ENCODE peak calls at places on chromosomes 1 and 21, in six cellular contexts. I, U, B, N, E and C are unnamed samples.

GRCh38 chr1:34113887-34114286 is 51.1 kb downstream of the CSMD2 start:
- DNase-seq in I (peak), U (peak), B (peak), N (peak), E (peak), C (peak)

GRCh38 chr1:220999872-221000863 is 120.9 kb downstream of the HLX start:
- DNase-seq in I (no peak), U (no peak), B (no peak), N (no peak), E (no peak), C (no peak)

GRCh38 chr1:33378976-33379375 is 51.9 kb downstream of the PHC2 start:
- DNase-seq in I (no peak), U (no peak), B (no peak), N (no peak), E (peak), C (no peak)

GRCh38 chr1:116943438-116943837 is 33.7 kb downstream of the PTGFRN start:
- DNase-seq in I (no peak), U (no peak), B (no peak), N (no peak), E (peak), C (no peak)

GRCh38 chr1:19372602-19373001 is 60.5 kb downstream of the SLC66A1 start:
- DNase-seq in I (no peak), U (no peak), B (no peak), N (no peak), E (peak), C (no peak)

GRCh38 chr21:35924714-35925301 is 135.5 kb downstream of the SETD4 start:
- DNase-seq in I (no peak), U (no peak), B (no peak), N (no peak), E (peak), C (no peak)

GRCh38 chr1:234222561-234223280 is 150.5 kb upstream of the COA6 start:
- DNase-seq in I (no peak), U (no peak), B (no peak), N (no peak), E (peak), C (no peak)

GRCh38 chr1:186715887-186716809 is 35.9 kb upstream of the PTGS2 start:
- DNase-seq in I (no peak), U (no peak), B (no peak), N (no peak), E (peak), C (no peak)

GRCh38 chr1:84700065-84700464 is 9.8 kb upstream of the SSX2IP start:
- DNase-seq in I (no peak), U (peak), B (no peak), N (no peak), E (no peak), C (no peak)

GRCh38 chr1:59752556-59753412 is 62.0 kb upstream of the HOOK1 start:
- DNase-seq in I (no peak), U (no peak), B (no peak), N (no peak), E (no peak), C (no peak)

GRCh38 chr1:231971397-231972233 is 345.0 kb downstream of the DISC1 start:
- DNase-seq in I (no peak), U (no peak), B (no peak), N (peak), E (peak), C (no peak)

GRCh38 chr1:29607236-29607635 is 370.9 kb downstream of the PTPRU start:
- DNase-seq in I (peak), U (peak), B (no peak), N (no peak), E (no peak), C (peak)

GRCh38 chr21:26110703-26111102 is 59.9 kb downstream of the APP start:
- DNase-seq in I (no peak), U (no peak), B (no peak), N (no peak), E (no peak), C (peak)

GRCh38 chr1:193462629-193463320 is 276.4 kb upstream of the B3GALT2 start:
- DNase-seq in I (no peak), U (peak), B (no peak), N (no peak), E (no peak), C (peak)

GRCh38 chr1:30489737-30490389 is 233.5 kb downstream of the MATN1 start:
- DNase-seq in I (no peak), U (no peak), B (no peak), N (no peak), E (no peak), C (no peak)

GRCh38 chr1:116738673-116739370 is 15.4 kb upstream of the CD2 start:
- DNase-seq in I (no peak), U (peak), B (no peak), N (no peak), E (no peak), C (no peak)

GRCh38 chr1:165928075-165928731 is 100.8 kb downstream of the UCK2 start:
- DNase-seq in I (peak), U (peak), B (peak), N (peak), E (peak), C (peak)

GRCh38 chr1:156898151-156898550 is 4.6 kb downstream of the PEAR1 start:
- DNase-seq in I (no peak), U (no peak), B (peak), N (peak), E (no peak), C (peak)

GRCh38 chr21:38171723-38172344 is 85.0 kb upstream of the KCNJ15 start:
- DNase-seq in I (no peak), U (no peak), B (peak), N (no peak), E (peak), C (peak)

GRCh38 chr1:208029381-208030319 is 118.7 kb upstream of the CD34 start:
- DNase-seq in I (no peak), U (no peak), B (no peak), N (no peak), E (peak), C (no peak)

GRCh38 chr1:216314369-216315095 is 108.7 kb downstream of the USH2A start:
- DNase-seq in I (no peak), U (no peak), B (no peak), N (no peak), E (peak), C (no peak)

GRCh38 chr1:75305051-75305450 is 170.9 kb downstream of the LHX8 start:
- DNase-seq in I (no peak), U (no peak), B (no peak), N (no peak), E (no peak), C (no peak)

GRCh38 chr1:235098991-235099390 is 29.6 kb downstream of the TOMM20 start:
- DNase-seq in I (no peak), U (no peak), B (no peak), N (no peak), E (no peak), C (no peak)

GRCh38 chr21:20591294-20591693 is 406.9 kb upstream of the NCAM2 start:
- DNase-seq in I (no peak), U (no peak), B (no peak), N (no peak), E (no peak), C (no peak)

GRCh38 chr1:113912594-113913311 is 7.6 kb downstream of the DCLRE1B start:
- DNase-seq in I (no peak), U (no peak), B (peak), N (no peak), E (peak), C (no peak)

GRCh38 chr21:14584357-14585095 is 38.4 kb upstream of the SAMSN1 start:
- DNase-seq in I (no peak), U (no peak), B (no peak), N (no peak), E (no peak), C (no peak)

GRCh38 chr21:14585122-14585521 is 39.0 kb upstream of the SAMSN1 start:
- DNase-seq in I (no peak), U (no peak), B (no peak), N (no peak), E (no peak), C (no peak)

GRCh38 chr21:14583629-14584251 is 37.6 kb upstream of the SAMSN1 start:
- DNase-seq in I (no peak), U (no peak), B (no peak), N (no peak), E (no peak), C (no peak)

GRCh38 chr21:14582934-14583628 is 37.0 kb upstream of the SAMSN1 start:
- DNase-seq in I (no peak), U (no peak), B (no peak), N (no peak), E (no peak), C (no peak)

DNA sequence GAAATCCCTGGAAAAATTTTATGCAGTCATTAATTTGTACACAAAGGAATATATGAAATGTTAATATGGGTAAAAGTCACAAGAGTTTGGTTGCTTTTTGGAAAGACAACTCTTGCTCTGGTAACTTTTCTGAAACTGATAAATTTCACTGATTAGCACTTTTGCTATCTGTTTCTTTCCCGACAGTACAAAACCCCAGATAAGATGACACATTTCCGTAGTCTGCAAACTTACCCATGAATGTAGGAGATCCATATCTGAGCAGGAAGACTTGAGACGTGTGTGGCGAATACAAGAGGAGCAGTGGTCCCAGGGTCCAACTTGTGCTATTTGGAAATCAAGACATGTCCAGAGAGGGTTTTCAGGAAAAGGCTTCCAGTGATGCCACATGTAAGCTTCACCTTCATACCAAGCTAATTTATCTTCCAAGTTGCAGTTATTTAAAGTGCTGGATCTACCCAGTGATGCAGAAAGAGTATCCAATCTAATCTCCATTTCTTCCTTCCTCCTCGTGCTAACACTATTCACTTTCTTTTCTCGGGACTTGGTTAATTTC is 35.9 kb upstream of the SAMSN1 start:
- DNase-seq in I (no peak), U (no peak), B (no peak), N (no peak), E (no peak), C (no peak)
- TF ChIP-seq EZH2phosphoT487 in I (no peak), U (no peak), B (no peak), N (no peak), E (no peak), C (no peak)

DNA sequence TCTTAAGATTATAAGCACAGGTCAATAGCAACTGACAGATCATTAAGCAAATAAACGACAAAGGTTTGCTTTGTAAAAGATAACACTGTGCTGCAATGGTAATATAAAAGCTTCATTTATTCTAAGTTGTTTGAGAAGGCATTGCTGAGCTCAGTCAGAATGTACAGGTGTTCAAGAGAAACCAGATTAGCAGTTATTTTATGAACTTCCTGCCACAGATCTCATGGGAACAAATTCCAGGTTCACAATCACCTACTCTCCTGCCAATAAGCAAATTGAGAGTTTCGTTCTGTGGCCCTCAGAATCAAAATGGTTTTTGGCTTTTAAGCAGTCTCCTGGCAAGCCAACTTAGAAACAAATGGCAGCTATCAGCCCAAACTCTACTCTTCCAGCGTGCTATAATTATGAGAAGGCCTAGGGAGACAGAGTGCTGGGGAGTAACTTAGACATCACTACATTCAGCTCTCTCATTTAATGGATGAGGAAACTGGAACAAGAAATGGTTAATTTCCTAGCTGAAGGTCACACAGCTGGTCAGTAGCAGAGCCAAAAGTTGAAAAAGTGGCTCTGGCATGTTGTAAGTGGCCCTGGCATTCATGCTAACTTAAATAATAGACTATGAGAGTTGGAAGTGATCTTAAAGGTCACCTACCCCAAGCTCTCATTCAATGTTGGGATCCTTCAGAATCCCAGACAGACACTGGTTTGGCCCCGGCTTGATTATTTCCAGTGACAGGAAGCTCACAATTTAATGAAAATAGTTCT is 82.5 kb upstream of the EDEM3 start:
- DNase-seq in I (no peak), U (peak), B (peak), N (no peak), E (no peak), C (no peak)
- H2AFZ ChIP-seq in I (no peak), U (no peak), B (no peak), N (no peak), E (no peak), C (no peak)

DNA sequence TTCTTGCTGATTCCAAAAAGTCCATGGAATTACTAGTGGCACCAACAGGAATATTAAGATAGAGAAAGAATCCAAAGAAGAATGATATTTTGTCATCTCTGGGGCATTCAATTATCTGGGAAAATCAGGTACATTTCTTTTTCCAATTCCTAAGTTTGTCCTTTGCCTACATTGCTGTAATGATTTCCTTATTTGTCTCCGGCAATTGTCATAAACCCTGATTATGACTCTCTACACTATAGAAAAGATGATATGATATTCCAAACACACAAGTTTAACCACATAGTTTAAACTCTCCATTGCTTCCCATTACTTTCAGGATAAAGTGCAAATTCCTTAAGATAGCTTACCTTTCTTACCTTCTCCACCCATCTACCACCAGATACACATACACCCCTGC is 647.0 kb downstream of the PLPP3 start:
- DNase-seq in I (no peak), U (no peak), B (no peak), N (no peak), E (no peak), C (no peak)
- TF ChIP-seq EZH2phosphoT487 in I (no peak), U (no peak), B (no peak), N (no peak), E (no peak), C (no peak)

DNA sequence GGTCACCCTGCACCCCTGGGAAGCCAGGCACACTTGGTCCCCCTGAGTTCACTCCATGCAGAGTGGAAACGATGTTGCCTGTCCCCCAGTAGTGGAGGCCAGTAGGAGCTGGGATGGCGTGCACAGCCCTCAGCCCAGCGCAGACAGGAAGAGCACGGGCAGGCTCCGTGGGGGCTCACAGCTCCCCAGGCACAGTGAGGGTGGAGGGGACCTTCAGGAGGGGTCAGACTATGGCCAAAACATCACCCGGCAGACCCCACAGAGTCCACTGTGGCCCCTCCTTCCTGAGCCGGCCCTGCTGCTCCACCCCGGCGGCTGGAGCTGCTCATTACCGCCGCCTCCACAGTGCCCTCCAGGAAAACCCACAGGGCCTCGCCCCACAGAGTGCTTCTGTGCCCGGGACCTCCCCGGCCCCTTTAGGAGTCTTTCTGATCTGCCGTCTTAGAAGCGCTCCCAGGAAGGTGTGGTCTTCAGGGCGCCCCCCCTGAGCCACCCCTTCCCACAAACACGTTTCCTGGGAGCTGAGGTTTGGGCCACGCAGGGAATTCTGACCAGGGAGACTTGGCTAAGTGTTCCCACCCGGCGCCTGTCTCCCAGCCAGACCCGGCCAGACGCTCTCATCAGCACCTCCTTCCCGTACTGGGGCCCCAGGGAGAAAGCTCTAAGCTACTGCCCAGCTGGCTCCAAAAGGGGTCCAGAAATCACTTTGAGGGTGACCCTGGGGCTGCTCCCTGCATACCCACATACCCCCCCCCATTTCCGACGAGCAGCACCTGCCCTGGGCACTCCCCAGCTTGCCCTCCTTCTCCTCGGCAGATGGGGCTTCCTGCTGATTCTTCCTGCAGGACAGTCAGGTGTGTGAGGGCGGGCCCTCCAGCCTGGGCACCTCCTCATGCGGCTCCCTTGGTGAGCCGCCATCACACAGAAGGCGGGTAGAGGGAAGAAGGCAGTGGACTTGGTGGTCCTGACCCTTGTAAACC is 38.8 kb downstream of the RIPK4 start:
- DNase-seq in I (no peak), U (no peak), B (no peak), N (no peak), E (no peak), C (no peak)
- H2AFZ ChIP-seq in I (no peak), U (no peak), B (no peak), N (peak), E (no peak), C (no peak)

GRCh38 chr1:210747890-210748289 is 386.1 kb downstream of the KCNH1 start:
- DNase-seq in I (no peak), U (no peak), B (no peak), N (no peak), E (no peak), C (no peak)
- TF ChIP-seq EZH2phosphoT487 in I (no peak), U (no peak), B (no peak), N (no peak), E (no peak), C (no peak)

GRCh38 chr1:22286491-22286890 is 143.6 kb upstream of the WNT4 start:
- DNase-seq in I (no peak), U (no peak), B (no peak), N (peak), E (no peak), C (peak)
- H2AFZ ChIP-seq in I (no peak), U (no peak), B (no peak), N (no peak), E (no peak), C (peak)

DNA sequence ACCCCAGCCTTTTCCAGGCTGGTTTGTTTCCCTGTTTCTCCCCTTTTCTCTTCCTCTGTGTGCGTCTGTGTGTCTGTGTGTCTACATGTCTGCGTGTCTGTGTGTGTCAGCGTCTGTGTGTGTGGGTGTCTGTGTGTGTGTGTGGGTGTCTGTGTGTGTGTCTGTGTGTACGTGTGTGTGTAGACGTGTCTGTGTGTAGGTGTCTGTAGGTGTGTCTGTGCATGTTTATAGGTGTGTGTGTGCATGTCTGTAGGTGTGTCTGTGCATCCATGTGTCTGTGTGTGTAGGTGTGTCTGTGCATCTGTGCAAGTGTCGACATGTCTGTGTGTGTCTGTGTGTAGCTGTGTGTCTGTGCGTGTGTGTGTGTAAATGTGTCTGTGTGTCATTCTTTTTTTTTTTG is 3.3 kb downstream of the TTLL10 start:
- DNase-seq in I (no peak), U (no peak), B (no peak), N (no peak), E (no peak), C (no peak)
- TF ChIP-seq EZH2phosphoT487 in I (no peak), U (no peak), B (no peak), N (no peak), E (no peak), C (no peak)

DNA sequence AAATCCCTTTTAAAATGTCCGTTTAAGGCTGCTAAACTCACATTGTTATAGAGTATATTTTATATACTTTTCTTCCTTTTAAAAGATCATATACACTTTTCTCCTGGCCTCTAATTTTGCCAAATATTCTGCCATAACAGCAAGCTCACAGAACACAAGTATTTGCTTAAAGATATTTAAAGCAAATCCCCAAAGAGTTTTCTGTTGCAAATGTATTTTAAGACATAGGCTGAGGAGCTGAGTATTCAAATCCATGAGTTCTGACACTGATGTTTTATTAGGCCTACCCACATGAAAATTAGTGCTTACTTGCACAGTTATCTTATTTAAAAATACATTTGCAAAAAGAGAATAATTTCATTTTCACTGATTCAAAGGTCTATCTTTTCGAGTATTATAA is 1.7 kb upstream of the PTPRC start:
- DNase-seq in I (no peak), U (peak), B (no peak), N (no peak), E (no peak), C (no peak)
- H2AFZ ChIP-seq in I (no peak), U (peak), B (no peak), N (peak), E (peak), C (no peak)

GRCh38 chr1:3040004-3040403 is 18.7 kb downstream of the ACTRT2 start:
- DNase-seq in I (no peak), U (no peak), B (no peak), N (no peak), E (no peak), C (no peak)
- TF ChIP-seq EZH2phosphoT487 in I (no peak), U (no peak), B (no peak), N (no peak), E (no peak), C (no peak)

GRCh38 chr1:160098852-160099647 is 631 bp upstream of the IGSF8 start:
- DNase-seq in I (peak), U (peak), B (peak), N (peak), E (peak), C (peak)

GRCh38 chr1:160097911-160098851 is at the start of gene IGSF8:
- DNase-seq in I (peak), U (peak), B (peak), N (peak), E (peak), C (peak)

GRCh38 chr1:160101037-160101716 is 2.8 kb upstream of the IGSF8 start:
- DNase-seq in I (peak), U (peak), B (peak), N (peak), E (peak), C (peak)

GRCh38 chr1:160101717-160102522 is 3.5 kb upstream of the IGSF8 start:
- DNase-seq in I (no peak), U (no peak), B (no peak), N (no peak), E (peak), C (no peak)

GRCh38 chr1:160099716-160100375 is 1.4 kb upstream of the IGSF8 start:
- DNase-seq in I (no peak), U (no peak), B (no peak), N (no peak), E (no peak), C (no peak)
- H2AFZ ChIP-seq in I (no peak), U (peak), B (no peak), N (peak), E (peak), C (no peak)